ENCODE peak calls at places on chromosome 11, in five cellular contexts. G is colonic mucosa, U is lower lobe of right lung, K is choroid plexus epithelial cell, X is hepatocyte. W is an unnamed sample.

GRCh38 chr11:96143016-96143670 is 199.9 kb downstream of the MAML2 start:
- DNase-seq in G (no peak), U (no peak), K (peak), X (no peak), W (no peak)

GRCh38 chr11:38131535-38131934 is 1533.5 kb upstream of the RAG2 start:
- DNase-seq in G (no peak), U (no peak), K (no peak), X (no peak), W (no peak)

GRCh38 chr11:16613401-16614381 is 124.8 kb upstream of the C11orf58 start:
- DNase-seq in G (peak), U (peak), K (peak), X (peak), W (peak)

GRCh38 chr11:125903753-125904659 is at the start of gene DDX25:
- DNase-seq in G (no peak), U (no peak), K (no peak), X (peak), W (no peak)

GRCh38 chr11:73577496-73577917 is 20.4 kb downstream of the FAM168A start:
- DNase-seq in G (no peak), U (no peak), K (peak), X (no peak), W (no peak)

GRCh38 chr11:2464451-2465165 is 19.8 kb downstream of the KCNQ1 start:
- DNase-seq in G (peak), U (no peak), K (no peak), X (no peak), W (no peak)

GRCh38 chr11:117986981-117987495 is 844 bp downstream of the IL10RA start:
- DNase-seq in G (no peak), U (no peak), K (no peak), X (no peak), W (no peak)

GRCh38 chr11:116162541-116163230 is 610.1 kb downstream of the BUD13 start:
- DNase-seq in G (no peak), U (no peak), K (no peak), X (peak), W (no peak)

GRCh38 chr11:57475671-57476222 is 15.4 kb downstream of the RTN4RL2 start:
- DNase-seq in G (no peak), U (no peak), K (no peak), X (no peak), W (no peak)

GRCh38 chr11:128029219-128029722 is 558.1 kb downstream of the ETS1 start:
- DNase-seq in G (no peak), U (no peak), K (peak), X (no peak), W (peak)

GRCh38 chr11:73350908-73351636 is 25.1 kb upstream of the RELT start:
- DNase-seq in G (peak), U (peak), K (peak), X (peak), W (peak)

GRCh38 chr11:44607324-44607962 is 42.0 kb downstream of the CD82 start:
- DNase-seq in G (no peak), U (no peak), K (no peak), X (no peak), W (no peak)

GRCh38 chr11:32148824-32149223 is 58.0 kb downstream of the RCN1 start:
- DNase-seq in G (no peak), U (no peak), K (peak), X (no peak), W (no peak)

GRCh38 chr11:59141673-59142460 is 789 bp upstream of the FAM111A start:
- DNase-seq in G (no peak), U (no peak), K (peak), X (no peak), W (no peak)

GRCh38 chr11:17722000-17722643 is 2.8 kb downstream of the MYOD1 start:
- DNase-seq in G (no peak), U (no peak), K (peak), X (no peak), W (no peak)

GRCh38 chr11:17721242-17721999 is 2.0 kb downstream of the MYOD1 start:
- DNase-seq in G (no peak), U (no peak), K (no peak), X (no peak), W (no peak)

GRCh38 chr11:17720796-17721171 is 1.4 kb downstream of the MYOD1 start:
- DNase-seq in G (no peak), U (no peak), K (no peak), X (no peak), W (no peak)

GRCh38 chr11:17725174-17725573 is 5.8 kb downstream of the MYOD1 start:
- DNase-seq in G (no peak), U (no peak), K (no peak), X (no peak), W (no peak)

DNA sequence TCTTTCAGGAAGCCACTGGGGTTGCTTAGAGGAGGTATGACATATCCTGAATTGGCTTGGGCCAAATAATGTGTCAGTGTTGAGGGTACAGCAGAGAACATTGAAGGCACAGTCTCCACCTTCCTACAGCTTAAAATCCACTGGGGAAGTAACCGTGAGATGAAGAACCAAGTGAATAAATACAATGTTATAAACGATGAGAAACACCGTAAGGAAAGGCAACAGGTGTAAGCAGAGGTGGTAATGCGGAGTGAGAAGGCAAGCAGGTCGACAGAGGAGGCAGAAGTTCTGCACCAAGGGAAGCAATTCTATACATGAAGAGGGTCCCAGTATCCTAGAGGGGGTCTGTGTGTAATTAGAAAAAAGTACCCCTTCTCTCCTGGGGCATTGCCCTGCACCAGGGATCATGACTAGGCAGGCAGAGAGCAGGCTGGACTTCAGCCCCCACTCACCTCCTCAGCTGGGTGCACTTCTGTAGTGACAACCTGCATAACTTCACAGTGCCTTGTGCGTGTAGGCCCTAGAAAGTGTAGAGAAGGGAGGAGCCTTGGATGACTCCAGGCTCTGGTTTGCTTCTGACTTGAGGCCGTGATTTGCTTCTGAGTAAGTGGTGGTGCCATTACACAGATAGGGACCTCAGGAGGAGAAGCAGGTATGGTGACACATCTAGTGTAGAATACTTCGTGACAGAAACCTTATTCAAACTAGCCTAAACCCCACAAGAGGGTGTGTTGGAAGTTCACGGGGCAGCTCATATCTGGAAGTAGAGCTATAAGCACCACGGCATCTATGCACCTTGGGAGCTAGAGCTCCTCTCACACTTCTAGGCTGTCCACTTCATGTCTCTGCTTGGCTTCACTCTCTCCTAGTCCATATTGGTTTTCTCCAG is 4.9 kb downstream of the MYOD1 start:
- DNase-seq in G (no peak), U (no peak), K (no peak), X (no peak), W (no peak)
- TF ChIP-seq CTCF in G (no peak), U (no peak), K (no peak), X (no peak), W (no peak)

DNA sequence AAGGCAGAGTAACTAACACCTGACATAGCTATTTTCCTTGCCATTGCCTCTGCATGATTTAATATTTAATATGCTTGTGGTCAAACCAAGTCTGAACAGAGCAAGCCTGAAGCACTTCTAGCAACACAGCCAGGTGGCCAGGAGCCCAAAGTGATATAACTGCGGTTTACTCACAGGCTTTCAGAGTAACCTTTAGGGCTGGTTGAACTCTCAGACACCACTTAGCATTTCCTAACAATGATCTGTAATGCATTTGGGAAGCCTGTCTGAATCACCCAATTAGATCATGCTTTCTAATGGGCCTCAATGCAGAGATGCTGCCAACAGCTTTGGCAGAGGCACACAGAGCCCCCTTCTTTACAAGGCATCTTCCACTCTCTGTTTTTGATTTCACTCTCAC is 96.1 kb downstream of the FDX1 start:
- DNase-seq in G (no peak), U (no peak), K (peak), X (peak), W (no peak)
- H3K4me3 ChIP-seq in G (no peak), U (no peak), K (no peak), X (no peak), W (no peak)

DNA sequence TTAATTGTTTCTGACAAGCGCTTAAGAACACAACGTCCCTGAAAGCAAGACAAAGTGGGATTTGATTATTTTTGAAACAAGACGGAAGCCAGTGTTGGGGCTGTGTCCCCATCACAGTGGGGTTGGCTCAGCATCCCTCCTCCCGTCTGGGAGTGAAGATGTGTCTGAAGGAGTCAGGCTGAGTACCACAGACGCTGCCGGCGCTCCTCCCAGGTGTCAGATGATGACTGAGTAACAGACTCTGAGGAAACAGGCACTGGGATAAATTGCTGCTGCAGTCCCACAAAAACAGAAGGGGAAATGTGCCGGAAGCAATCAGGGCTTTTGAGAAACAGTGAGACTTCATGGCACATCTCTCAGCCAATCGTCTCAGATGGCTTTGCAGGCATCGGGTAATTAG is 266.8 kb downstream of the OPCML start:
- DNase-seq in G (no peak), U (no peak), K (no peak), X (no peak), W (no peak)
- TF ChIP-seq CTCF in G (no peak), U (no peak), K (no peak), X (no peak), W (no peak)

GRCh38 chr11:63537293-63538101 is 889 bp downstream of the PLAAT4 start:
- DNase-seq in G (no peak), U (no peak), K (peak), X (no peak), W (peak)
- H3K4me3 ChIP-seq in G (peak), U (peak), K (peak), X (no peak), W (no peak)

DNA sequence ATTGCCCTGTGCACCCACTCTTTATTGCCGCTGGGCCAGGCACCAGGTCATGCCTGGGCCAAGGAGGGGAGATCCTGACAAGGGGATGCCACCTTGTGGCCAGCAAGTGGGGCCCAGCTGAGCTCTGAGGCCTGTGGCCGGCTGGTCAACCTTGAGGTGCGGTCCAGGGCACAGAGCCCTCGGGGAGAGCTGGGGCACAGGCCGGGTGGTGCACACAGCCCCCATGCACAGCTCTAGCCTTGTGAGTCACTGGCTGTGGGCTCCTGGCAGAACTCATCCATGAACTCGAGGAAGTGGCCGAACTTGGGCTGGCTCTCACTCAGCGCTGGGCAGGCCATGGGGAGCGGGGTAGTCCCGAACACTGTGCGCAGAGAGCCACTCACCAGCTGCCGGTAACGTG is 94.3 kb downstream of the RNF169 start:
- DNase-seq in G (no peak), U (no peak), K (no peak), X (no peak), W (no peak)
- TF ChIP-seq CTCF in G (no peak), U (no peak), K (peak), X (no peak), W (no peak)

GRCh38 chr11:68439355-68440065 is 21.0 kb upstream of the PPP6R3 start:
- DNase-seq in G (no peak), U (no peak), K (peak), X (no peak), W (no peak)
- H3K4me3 ChIP-seq in G (no peak), U (no peak), K (no peak), X (no peak), W (no peak)